ENCODE peak calls at places on chromosomes 4 and X, in six cellular contexts. C, H, Y, G, Z and A are unnamed samples.

GRCh38 chr4:24071612-24072372 is 181.9 kb upstream of the PPARGC1A start:
- DNase-seq in G (no peak), H (no peak), Z (no peak), Y (no peak), C (no peak), A (no peak)

GRCh38 chrX:12360389-12360788 is 222.1 kb downstream of the FRMPD4 start:
- DNase-seq in Z (peak), G (peak), C (no peak), H (no peak), Y (peak), A (no peak)

GRCh38 chr4:67746797-67747495 is 7.2 kb downstream of the GNRHR start:
- DNase-seq in Z (peak), Y (no peak), G (no peak), H (peak), C (no peak), A (no peak)

GRCh38 chr4:29153642-29154041 is 1566.5 kb upstream of the PCDH7 start:
- DNase-seq in H (no peak), Z (peak), G (no peak), Y (no peak), C (no peak), A (no peak)

GRCh38 chr4:149234798-149235197 is 580.8 kb downstream of the IQCM start:
- DNase-seq in Y (no peak), G (no peak), Z (no peak), C (no peak), H (no peak), A (no peak)

GRCh38 chrX:45771560-45772340 is 571.1 kb upstream of the DIPK2B start:
- DNase-seq in Y (peak), H (no peak), C (no peak), G (peak), Z (peak), A (no peak)

GRCh38 chr4:142098380-142098779 is 462.0 kb downstream of the IL15 start:
- DNase-seq in H (no peak), C (no peak), G (no peak), Z (no peak), Y (no peak), A (no peak)

GRCh38 chrX:153911798-153912197 is 7.3 kb downstream of the AVPR2 start:
- DNase-seq in G (no peak), H (no peak), Y (no peak), Z (no peak), C (no peak), A (no peak)

GRCh38 chr4:42397256-42397634 is at the start of gene SHISA3:
- DNase-seq in H (no peak), C (no peak), Z (peak), Y (no peak), G (no peak), A (no peak)

GRCh38 chrX:13966071-13966850 is 63.4 kb downstream of the GEMIN8 start:
- DNase-seq in C (no peak), Y (no peak), H (no peak), Z (peak), G (no peak), A (no peak)

GRCh38 chrX:107780525-107780924 is 3.0 kb downstream of the NCBP2L start:
- DNase-seq in G (no peak), H (no peak), Z (no peak), Y (no peak), C (no peak), A (no peak)

GRCh38 chr4:123452585-123452984 is 56.0 kb downstream of the SPRY1 start:
- DNase-seq in Z (peak), C (peak), H (peak), G (peak), Y (peak), A (no peak)

DNA sequence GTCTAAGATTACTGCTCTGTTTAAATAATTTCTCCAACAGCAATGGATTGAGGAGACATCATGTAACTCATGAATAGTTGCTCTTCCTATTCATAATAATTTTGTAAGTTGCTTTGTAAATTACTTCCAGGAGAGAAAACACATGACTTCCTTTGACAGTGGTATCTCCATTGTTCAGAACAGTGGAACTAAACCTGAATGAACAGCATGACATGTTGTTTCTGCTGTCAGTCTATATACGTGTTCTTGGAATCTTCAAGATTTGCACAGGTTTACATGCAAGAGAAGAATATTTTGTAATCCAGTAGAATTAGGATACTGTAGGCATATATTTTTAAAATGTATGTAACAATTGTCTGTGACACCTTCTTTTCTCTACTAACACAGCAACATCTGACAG is 618.8 kb upstream of the GRID2 start:
- DNase-seq in Z (no peak), C (no peak), H (no peak), G (no peak), Y (no peak), A (no peak)
- TF ChIP-seq CTCF in Z (no peak), C (no peak), H (no peak), G (no peak), Y (no peak), A (no peak)

DNA sequence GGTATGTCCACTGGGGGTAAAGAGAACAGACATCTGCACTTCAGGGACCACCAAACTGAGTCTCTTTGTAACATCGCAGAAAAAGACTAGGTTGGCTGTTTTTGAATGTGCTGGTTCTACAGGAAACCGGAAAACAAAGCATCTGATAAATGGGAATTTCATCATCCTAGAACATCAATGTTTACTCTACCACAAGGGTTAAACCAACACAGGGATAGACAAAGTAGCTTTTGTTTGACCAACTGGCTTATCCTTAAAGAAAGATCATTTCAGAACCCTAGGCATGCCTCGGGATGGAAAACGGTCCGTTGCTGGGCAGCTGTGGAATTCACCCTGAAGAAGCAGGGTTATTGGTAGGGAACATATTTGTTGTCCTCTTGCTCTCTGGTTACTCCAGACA is 2355.5 kb upstream of the AGA start:
- DNase-seq in C (no peak), Z (no peak), Y (no peak), H (no peak), G (no peak), A (no peak)
- TF ChIP-seq CTCF in C (no peak), Z (no peak), Y (no peak), H (no peak), G (no peak), A (no peak)

GRCh38 chr4:14749910-14750309 is 252.4 kb upstream of the CPEB2 start:
- DNase-seq in C (no peak), H (no peak), Z (peak), Y (peak), G (no peak), A (no peak)
- TF ChIP-seq CTCF in C (no peak), H (no peak), Z (peak), Y (peak), G (no peak), A (peak)

GRCh38 chrX:21758488-21758887 is 572 bp upstream of the SMPX start:
- DNase-seq in G (no peak), Z (no peak), Y (no peak), H (no peak), C (no peak), A (no peak)
- TF ChIP-seq CTCF in G (no peak), Z (no peak), Y (no peak), H (no peak), C (no peak), A (no peak)

GRCh38 chrX:35726176-35726575 is 72.0 kb upstream of the MAGEB16 start:
- DNase-seq in Y (peak), H (no peak), G (no peak), C (no peak), Z (peak), A (no peak)
- TF ChIP-seq CTCF in Y (peak), H (peak), G (no peak), C (no peak), Z (peak), A (peak)

DNA sequence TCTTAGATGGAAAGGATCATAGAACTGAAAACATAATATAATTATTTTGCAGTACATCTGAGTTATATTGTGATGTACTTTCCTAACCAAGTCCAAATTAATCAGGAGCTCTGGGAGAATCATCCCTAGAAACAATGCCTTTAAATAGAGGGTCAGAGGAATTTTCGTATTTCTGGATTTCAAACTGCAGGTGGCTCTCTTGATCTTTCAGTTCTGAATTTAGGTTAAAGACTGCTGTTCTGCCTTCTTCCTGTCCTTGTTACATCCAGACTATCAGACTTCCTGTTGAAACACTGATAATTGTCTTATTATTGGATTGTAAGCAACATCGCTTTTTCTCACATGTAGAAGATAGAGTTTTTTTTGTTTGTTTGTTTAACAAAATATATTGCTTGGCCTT is 142.7 kb downstream of the RPA4 start:
- DNase-seq in Z (peak), G (no peak), C (no peak), H (no peak), Y (peak), A (no peak)
- TF ChIP-seq CTCF in Z (peak), G (no peak), C (no peak), H (no peak), Y (peak), A (peak)

DNA sequence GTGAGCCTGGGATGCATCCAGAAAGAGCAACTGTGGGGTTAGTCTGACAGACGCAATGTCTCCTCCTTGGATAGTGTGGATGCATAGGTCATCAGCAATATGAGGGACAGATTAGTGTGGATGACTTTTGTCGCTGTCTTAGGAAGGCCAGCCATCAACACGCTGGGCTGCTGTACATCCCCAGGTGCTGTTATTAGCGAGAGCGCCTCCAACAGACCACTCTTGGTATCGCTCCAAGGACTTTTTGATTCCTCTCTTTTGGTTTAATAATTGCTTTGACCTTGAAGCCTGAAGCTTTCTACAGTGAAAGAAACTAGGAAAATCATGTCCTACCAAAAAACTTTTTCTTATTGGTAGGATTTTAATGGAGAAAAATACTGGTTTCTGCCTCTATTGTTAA is 76.7 kb downstream of the TMEM131L start:
- DNase-seq in Y (no peak), G (no peak), H (no peak), Z (no peak), C (no peak), A (no peak)
- TF ChIP-seq CTCF in Y (peak), G (no peak), H (no peak), Z (peak), C (no peak), A (peak)